ENCODE peak calls at places on chromosomes 5 and 9, in ten cellular contexts. W is brain microvascular endothelial cell; Z is dorsolateral prefrontal cortex; L is breast epithelium; G is iPS DF 6.9; B is fibroblast of lung; M is H1; A is small intestine; F is CD8-positive, alpha-beta memory T cell; T is heart left ventricle. S is an unnamed sample.

GRCh38 chr9:76732341-76732958 is 31.8 kb upstream of the PCA3 start:
- DNase-seq in W (peak), Z (no peak), L (no peak), G (no peak), B (no peak), M (no peak), A (no peak), F (no peak), T (no peak), S (no peak)

GRCh38 chr5:41509399-41510175 is 814 bp downstream of the PLCXD3 start:
- DNase-seq in W (no peak), Z (peak), L (no peak), G (no peak), B (no peak), M (peak), A (no peak), F (no peak), T (peak), S (no peak)

GRCh38 chr5:50711280-50711679 is 44.8 kb downstream of the PARP8 start:
- DNase-seq in W (peak), Z (no peak), L (no peak), G (no peak), B (peak), M (no peak), A (peak), F (peak), T (no peak), S (peak)

GRCh38 chr5:1214936-1215220 is 10.3 kb upstream of the SLC6A18 start:
- DNase-seq in W (no peak), Z (no peak), L (no peak), G (no peak), B (no peak), M (no peak), A (no peak), F (no peak), T (no peak), S (no peak)

GRCh38 chr5:672329-673139 is 20.6 kb downstream of the TPPP start:
- DNase-seq in W (peak), Z (no peak), L (peak), G (no peak), B (peak), M (no peak), A (peak), F (peak), T (peak), S (no peak)

GRCh38 chr5:150513375-150514309 is 5.7 kb downstream of the NDST1 start:
- DNase-seq in W (no peak), Z (no peak), L (no peak), G (no peak), B (peak), M (no peak), A (no peak), F (no peak), T (no peak), S (no peak)

GRCh38 chr9:89844535-89844934 is 239.7 kb downstream of the GADD45G start:
- DNase-seq in W (no peak), Z (no peak), L (no peak), G (no peak), B (no peak), M (no peak), A (peak), F (no peak), T (no peak), S (peak)

GRCh38 chr5:11903614-11904269 is 504 bp downstream of the CTNND2 start:
- DNase-seq in W (no peak), Z (peak), L (no peak), G (no peak), B (no peak), M (peak), A (no peak), F (no peak), T (peak), S (no peak)

GRCh38 chr5:23445573-23445972 is 61.8 kb upstream of the PRDM9 start:
- DNase-seq in W (no peak), Z (no peak), L (no peak), G (no peak), B (peak), M (no peak), A (no peak), F (no peak), T (no peak), S (no peak)

GRCh38 chr5:107218457-107219193 is 452.1 kb downstream of the EFNA5 start:
- DNase-seq in W (peak), Z (no peak), L (no peak), G (no peak), B (no peak), M (no peak), A (peak), F (no peak), T (no peak), S (no peak)

GRCh38 chr9:73426226-73426625 is 274.6 kb downstream of the ANXA1 start:
- DNase-seq in W (no peak), Z (no peak), L (no peak), G (no peak), B (no peak), M (no peak), A (no peak), F (no peak), T (no peak), S (no peak)

GRCh38 chr9:3527653-3527960 is 1.8 kb upstream of the RFX3 start:
- DNase-seq in W (no peak), Z (no peak), L (no peak), G (no peak), B (no peak), M (no peak), A (no peak), F (no peak), T (no peak), S (no peak)

DNA sequence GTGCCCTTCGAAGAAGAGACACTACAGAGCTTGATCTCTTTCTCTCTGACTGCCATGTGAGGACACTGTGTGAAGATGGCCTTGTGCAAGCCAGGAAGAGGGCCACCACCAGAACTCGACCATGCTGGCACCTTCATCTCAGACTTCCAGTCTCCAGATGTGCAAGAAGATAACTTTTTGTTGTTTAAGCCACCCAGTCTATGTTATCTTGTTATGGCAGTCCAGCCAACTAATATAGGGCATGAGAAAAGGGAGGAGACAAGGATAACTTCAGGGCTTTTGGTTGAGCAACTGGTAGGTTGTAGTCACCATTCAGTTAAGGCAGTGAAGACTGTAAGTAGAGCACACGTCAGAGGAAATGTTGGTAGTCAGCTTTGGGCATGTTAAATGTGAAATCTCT is 515.5 kb downstream of the CSNK1G3 start:
- DNase-seq in W (no peak), Z (no peak), L (no peak), G (no peak), B (no peak), M (no peak), A (no peak), F (no peak), T (no peak), S (no peak)
- H3K4me3 ChIP-seq in W (no peak), Z (no peak), L (no peak), G (no peak), B (no peak), M (no peak), A (no peak), F (no peak), T (no peak), S (no peak)

GRCh38 chr9:27536168-27536567 is 6.6 kb upstream of the MOB3B start:
- DNase-seq in W (no peak), Z (no peak), L (no peak), G (no peak), B (no peak), M (no peak), A (no peak), F (no peak), T (no peak), S (no peak)

GRCh38 chr9:27534658-27535209 is 5.1 kb upstream of the MOB3B start:
- DNase-seq in W (no peak), Z (no peak), L (no peak), G (no peak), B (no peak), M (no peak), A (peak), F (no peak), T (no peak), S (no peak)

GRCh38 chr9:27535701-27536118 is 6.1 kb upstream of the MOB3B start:
- DNase-seq in W (no peak), Z (no peak), L (no peak), G (no peak), B (no peak), M (peak), A (no peak), F (no peak), T (no peak), S (no peak)

GRCh38 chr9:27532046-27532445 is 2.4 kb upstream of the MOB3B start:
- DNase-seq in W (no peak), Z (no peak), L (no peak), G (no peak), B (no peak), M (no peak), A (peak), F (no peak), T (no peak), S (no peak)

GRCh38 chr9:27534131-27534530 is 4.5 kb upstream of the MOB3B start:
- DNase-seq in W (no peak), Z (no peak), L (no peak), G (no peak), B (no peak), M (no peak), A (no peak), F (no peak), T (no peak), S (no peak)
- H3K27ac ChIP-seq in W (no peak), Z (peak), L (peak), G (no peak), B (no peak), M (no peak), A (no peak), F (no peak), T (peak), S (no peak)

DNA sequence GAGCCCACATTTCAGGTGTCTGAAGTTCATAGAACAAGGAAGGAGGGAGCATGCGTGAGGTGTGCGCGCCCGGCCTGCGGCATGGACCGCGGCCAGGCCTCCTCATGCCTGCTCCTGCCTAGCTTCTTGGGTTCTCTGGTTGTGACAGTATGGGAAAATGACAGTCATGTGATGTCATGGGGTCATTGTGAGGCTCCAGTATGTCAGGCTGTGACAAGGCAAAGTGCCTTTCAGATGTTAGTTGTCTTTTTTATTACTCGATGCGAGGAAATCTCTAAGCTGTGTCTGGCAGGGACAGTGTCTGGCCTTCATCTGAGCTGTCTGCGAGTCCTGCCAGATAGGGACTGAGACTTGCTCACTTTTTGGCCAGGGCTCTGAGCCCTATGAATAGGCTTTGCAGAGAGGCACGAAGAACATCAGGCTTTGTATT is 13.3 kb downstream of the UCK1 start:
- DNase-seq in W (no peak), Z (no peak), L (no peak), G (no peak), B (no peak), M (no peak), A (no peak), F (no peak), T (peak), S (no peak)
- H3K4me3 ChIP-seq in W (no peak), Z (no peak), L (no peak), G (no peak), B (no peak), M (no peak), A (no peak), F (no peak), T (no peak), S (no peak)

GRCh38 chr9:68668127-68668526 is 36.9 kb upstream of the PIP5K1B start:
- DNase-seq in W (no peak), Z (no peak), L (no peak), G (no peak), B (no peak), M (no peak), A (no peak), F (no peak), T (no peak), S (no peak)
- H3K27ac ChIP-seq in W (no peak), Z (no peak), L (no peak), G (no peak), B (no peak), M (no peak), A (no peak), F (no peak), T (no peak), S (no peak)

GRCh38 chr5:128965011-128965637 is at the start of gene SLC27A6:
- DNase-seq in W (no peak), Z (no peak), L (no peak), G (no peak), B (peak), M (peak), A (no peak), F (no peak), T (peak), S (no peak)

GRCh38 chr5:128966846-128967245 is 1.6 kb downstream of the SLC27A6 start:
- DNase-seq in W (no peak), Z (no peak), L (no peak), G (no peak), B (no peak), M (no peak), A (no peak), F (no peak), T (no peak), S (no peak)

GRCh38 chr5:128966375-128966774 is 1.1 kb downstream of the SLC27A6 start:
- DNase-seq in W (no peak), Z (no peak), L (no peak), G (no peak), B (no peak), M (peak), A (no peak), F (no peak), T (peak), S (no peak)

GRCh38 chr5:128962211-128962610 is 3.1 kb upstream of the SLC27A6 start:
- DNase-seq in W (no peak), Z (no peak), L (no peak), G (no peak), B (no peak), M (peak), A (no peak), F (no peak), T (no peak), S (no peak)

DNA sequence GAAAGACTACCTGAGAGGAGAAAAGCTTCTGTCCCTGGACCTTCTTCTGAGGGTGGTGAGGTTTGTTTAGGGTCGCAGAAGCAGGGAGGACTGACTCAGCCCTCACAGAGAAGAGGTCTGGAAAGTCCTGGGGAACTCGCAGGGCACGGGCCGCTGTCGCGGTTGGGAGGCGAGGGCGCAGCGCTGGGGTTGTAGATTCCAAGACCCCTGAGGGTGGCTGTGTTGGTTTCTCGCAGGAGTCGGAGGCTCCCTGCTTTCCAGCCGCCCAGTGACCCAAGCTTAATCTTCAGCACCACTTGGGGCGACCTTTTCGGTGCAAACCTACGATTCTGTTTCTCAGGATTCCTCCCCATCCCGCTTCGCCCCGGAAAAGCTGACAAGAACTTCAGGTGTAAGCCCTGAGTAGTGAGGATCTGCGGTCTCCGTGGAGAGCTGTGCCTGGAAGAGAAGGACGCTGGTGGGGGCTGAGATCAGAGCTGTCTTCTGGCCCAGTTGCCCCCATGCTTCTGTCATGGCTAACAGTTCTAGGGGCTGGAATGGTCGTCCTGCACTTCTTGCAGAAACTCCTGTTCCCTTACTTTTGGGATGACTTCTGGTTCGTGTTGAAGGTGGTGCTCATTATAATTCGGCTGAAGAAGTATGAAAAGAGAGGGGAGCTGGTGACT is 482 bp downstream of the SLC27A6 start:
- DNase-seq in W (no peak), Z (no peak), L (no peak), G (no peak), B (no peak), M (no peak), A (no peak), F (no peak), T (no peak), S (no peak)
- H3K4me3 ChIP-seq in W (peak), Z (peak), L (peak), G (peak), B (no peak), M (peak), A (no peak), F (no peak), T (peak), S (peak)

DNA sequence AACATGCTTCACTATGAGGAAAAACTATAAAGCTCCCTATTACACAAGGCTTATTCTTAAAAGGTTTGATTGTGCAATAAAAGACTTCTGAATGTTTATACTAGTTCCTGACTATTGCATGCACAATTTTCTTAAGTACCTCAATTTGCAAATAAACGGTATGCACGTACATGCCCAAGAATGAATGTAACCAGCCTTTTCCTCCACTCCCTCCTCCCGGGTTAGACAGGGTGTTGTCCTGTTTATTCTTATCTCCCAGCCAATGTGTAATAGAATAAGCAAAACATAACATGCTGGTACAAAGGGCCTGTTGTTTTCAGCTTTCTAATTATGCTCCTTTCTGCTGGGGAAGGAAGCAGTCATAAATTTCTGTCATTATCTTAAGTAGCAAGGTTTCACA is 79.1 kb downstream of the AOPEP start:
- DNase-seq in W (peak), Z (no peak), L (no peak), G (no peak), B (peak), M (no peak), A (peak), F (no peak), T (no peak), S (peak)
- H3K27ac ChIP-seq in W (peak), Z (peak), L (peak), G (no peak), B (peak), M (no peak), A (no peak), F (no peak), T (peak), S (peak)

DNA sequence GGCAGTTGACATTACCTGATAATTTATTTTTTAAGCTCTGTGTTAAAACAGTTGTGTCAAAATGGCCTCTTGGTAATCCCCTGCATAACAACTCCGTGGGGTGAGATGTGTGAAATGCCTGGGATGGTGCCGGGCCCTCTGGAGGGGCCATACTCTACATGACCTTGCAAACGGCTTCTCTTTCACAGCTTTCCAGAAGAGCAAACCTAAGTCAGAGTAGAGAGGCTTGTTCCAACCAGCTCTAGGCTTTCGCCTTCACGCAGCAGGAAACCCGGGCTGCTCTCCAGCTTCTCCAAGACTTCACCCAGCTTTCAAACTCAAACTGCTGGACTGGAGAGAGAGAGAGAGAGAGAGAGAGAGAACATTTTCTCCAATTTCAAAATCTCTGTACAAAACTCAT is 120.1 kb downstream of the SNX18 start:
- DNase-seq in W (peak), Z (no peak), L (no peak), G (no peak), B (peak), M (no peak), A (no peak), F (no peak), T (peak), S (no peak)
- H3K4me3 ChIP-seq in W (no peak), Z (no peak), L (no peak), G (no peak), B (no peak), M (no peak), A (no peak), F (peak), T (no peak), S (no peak)

GRCh38 chr5:61277190-61277589 is 54.9 kb upstream of the ZSWIM6 start:
- DNase-seq in W (peak), Z (no peak), L (no peak), G (no peak), B (peak), M (no peak), A (no peak), F (no peak), T (no peak), S (no peak)

GRCh38 chr5:61274561-61274960 is 57.5 kb upstream of the ZSWIM6 start:
- DNase-seq in W (no peak), Z (no peak), L (no peak), G (no peak), B (peak), M (no peak), A (no peak), F (no peak), T (no peak), S (no peak)

GRCh38 chr5:61273279-61273678 is 58.8 kb upstream of the ZSWIM6 start:
- DNase-seq in W (no peak), Z (no peak), L (no peak), G (no peak), B (no peak), M (no peak), A (no peak), F (no peak), T (no peak), S (no peak)

GRCh38 chr5:61277781-61278180 is 54.3 kb upstream of the ZSWIM6 start:
- DNase-seq in W (no peak), Z (no peak), L (no peak), G (no peak), B (no peak), M (no peak), A (no peak), F (no peak), T (no peak), S (no peak)

DNA sequence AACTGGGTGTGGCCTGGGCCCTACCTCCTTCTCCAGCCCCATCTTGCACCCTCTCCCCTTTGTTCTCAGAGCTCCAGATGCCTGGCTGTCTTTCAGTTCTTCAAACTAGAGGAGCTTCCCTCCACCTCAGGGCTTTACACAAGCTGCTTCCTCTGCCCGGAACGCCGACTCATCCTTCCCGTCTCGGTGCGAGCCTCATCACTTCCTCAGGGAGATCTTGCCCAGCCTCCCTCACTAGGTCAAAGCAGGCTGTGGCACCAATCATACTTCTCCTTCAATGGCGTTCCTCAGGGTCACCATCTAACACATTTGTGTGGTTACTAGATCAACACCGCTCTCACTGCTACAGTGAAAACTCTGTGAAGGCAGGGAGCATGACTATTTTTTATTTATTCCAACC is 56.2 kb upstream of the ZSWIM6 start:
- DNase-seq in W (peak), Z (no peak), L (no peak), G (no peak), B (peak), M (no peak), A (no peak), F (no peak), T (peak), S (no peak)
- H3K27ac ChIP-seq in W (peak), Z (no peak), L (no peak), G (no peak), B (peak), M (no peak), A (peak), F (no peak), T (no peak), S (no peak)

GRCh38 chr5:173786296-173787187 is 101.6 kb upstream of the CPEB4 start:
- DNase-seq in W (no peak), Z (no peak), L (no peak), G (no peak), B (no peak), M (no peak), A (no peak), F (no peak), T (no peak), S (no peak)

GRCh38 chr5:173785866-173786265 is 102.3 kb upstream of the CPEB4 start:
- DNase-seq in W (no peak), Z (no peak), L (no peak), G (no peak), B (no peak), M (no peak), A (no peak), F (no peak), T (no peak), S (no peak)

GRCh38 chr5:173782671-173783101 is 105.5 kb upstream of the CPEB4 start:
- DNase-seq in W (no peak), Z (no peak), L (no peak), G (no peak), B (no peak), M (no peak), A (no peak), F (no peak), T (no peak), S (no peak)

GRCh38 chr5:173781826-173782670 is 106.1 kb upstream of the CPEB4 start:
- DNase-seq in W (peak), Z (peak), L (peak), G (no peak), B (peak), M (no peak), A (peak), F (peak), T (peak), S (peak)

GRCh38 chr5:173785421-173785820 is 102.7 kb upstream of the CPEB4 start:
- DNase-seq in W (no peak), Z (no peak), L (no peak), G (no peak), B (no peak), M (no peak), A (no peak), F (no peak), T (no peak), S (no peak)
- H3K4me3 ChIP-seq in W (no peak), Z (no peak), L (no peak), G (no peak), B (no peak), M (no peak), A (no peak), F (no peak), T (no peak), S (no peak)